ENCODE peak calls at places on chromosomes 1 and 21, in five cellular contexts. A is KG1; K is stimulated activated CD4-positive, alpha-beta T cell treated with anti-CD3 and anti-CD28 coated beads, Interleukin-2, amount 100 ng/mL, for 48 hours; T is ELF-1; B is HS-5. F is an unnamed sample.

GRCh38 chr1:153790282-153790995 is 15.2 kb downstream of the SLC27A3 start:
- DNase-seq in A (no peak), K (no peak), T (no peak), B (no peak), F (no peak)

GRCh38 chr21:38903578-38904193 is 98.0 kb downstream of the ETS2 start:
- DNase-seq in A (no peak), K (no peak), T (no peak), B (no peak), F (no peak)

GRCh38 chr1:7975212-7975865 is 13.8 kb downstream of the PARK7 start:
- DNase-seq in A (no peak), K (peak), T (peak), B (peak), F (peak)

GRCh38 chr1:51559064-51559500 is 40.0 kb upstream of the EPS15 start:
- DNase-seq in A (no peak), K (no peak), T (no peak), B (no peak), F (no peak)

GRCh38 chr21:43277481-43278351 is 108.9 kb downstream of the CRYAA start:
- DNase-seq in A (no peak), K (no peak), T (peak), B (no peak), F (no peak)

GRCh38 chr1:22780696-22781095 is 70.1 kb downstream of the EPHB2 start:
- DNase-seq in A (no peak), K (no peak), T (peak), B (no peak), F (peak)

GRCh38 chr1:166136699-166137401 is 30.0 kb downstream of the FAM78B start:
- DNase-seq in A (no peak), K (no peak), T (no peak), B (no peak), F (no peak)

GRCh38 chr1:98969753-98970152 is 34.9 kb downstream of the PLPPR5 start:
- DNase-seq in A (no peak), K (no peak), T (no peak), B (no peak), F (no peak)

GRCh38 chr1:232477728-232478127 is 152.2 kb downstream of the SIPA1L2 start:
- DNase-seq in A (no peak), K (no peak), T (no peak), B (peak), F (no peak)

GRCh38 chr1:95699274-95699953 is 465.4 kb downstream of the RWDD3 start:
- DNase-seq in A (no peak), K (no peak), T (no peak), B (no peak), F (no peak)

GRCh38 chr1:155085504-155086181 is 7.0 kb downstream of the EFNA3 start:
- DNase-seq in A (no peak), K (peak), T (no peak), B (no peak), F (no peak)

GRCh38 chr1:221335161-221336101 is 406.5 kb downstream of the DUSP10 start:
- DNase-seq in A (no peak), K (no peak), T (peak), B (peak), F (no peak)

GRCh38 chr1:32091591-32091990 is 16.3 kb upstream of the KPNA6 start:
- DNase-seq in A (no peak), K (no peak), T (no peak), B (no peak), F (no peak)

GRCh38 chr1:25487628-25488027 is 55.8 kb upstream of the LDLRAP1 start:
- DNase-seq in A (no peak), K (peak), T (no peak), B (no peak), F (no peak)

GRCh38 chr1:164261691-164262240 is 297.2 kb upstream of the PBX1 start:
- DNase-seq in A (no peak), K (no peak), T (no peak), B (no peak), F (no peak)

GRCh38 chr1:156860113-156860638 is 489 bp upstream of the NTRK1 start:
- DNase-seq in A (peak), K (peak), T (peak), B (peak), F (peak)

GRCh38 chr1:228048120-228048519 is 34.4 kb upstream of the ARF1 start:
- DNase-seq in A (no peak), K (no peak), T (no peak), B (no peak), F (no peak)

GRCh38 chr1:30339866-30340265 is 383.5 kb downstream of the MATN1 start:
- DNase-seq in A (no peak), K (no peak), T (no peak), B (no peak), F (no peak)

GRCh38 chr1:223845810-223846667 is at the start of gene TP53BP2:
- DNase-seq in A (peak), K (peak), T (peak), B (peak), F (peak)

GRCh38 chr1:215473943-215474342 is 93.2 kb upstream of the KCTD3 start:
- DNase-seq in A (no peak), K (no peak), T (no peak), B (no peak), F (no peak)

GRCh38 chr1:163398980-163399379 is 77.2 kb downstream of the NUF2 start:
- DNase-seq in A (no peak), K (no peak), T (no peak), B (no peak), F (no peak)

GRCh38 chr1:230499496-230499895 is 73.4 kb upstream of the PGBD5 start:
- DNase-seq in A (no peak), K (no peak), T (no peak), B (no peak), F (no peak)

GRCh38 chr1:83129107-83129506 is 869.8 kb downstream of the TTLL7 start:
- DNase-seq in A (no peak), K (no peak), T (no peak), B (no peak), F (no peak)

GRCh38 chr1:40979241-40980067 is at the start of gene CTPS1:
- DNase-seq in A (peak), K (peak), T (peak), B (peak), F (peak)